ENCODE peak calls at places on chromosome 16, in ten cellular contexts. D is Kasumi-1, Z is heart left ventricle, R is pancreas, I is NCI-H1930, J is GM20000, Q is GOT3, P is NCI-H524, U is heart right ventricle, X is T-helper 2 cell. S is an unnamed sample.

GRCh38 chr16:78773316-78773715 is 673.9 kb downstream of the WWOX start:
- DNase-seq in D (no peak), Z (no peak), R (no peak), I (no peak), J (no peak), Q (no peak), P (no peak), U (no peak), X (no peak), S (no peak)

GRCh38 chr16:55622930-55623561 is 32.7 kb upstream of the SLC6A2 start:
- DNase-seq in D (no peak), Z (no peak), R (no peak), I (no peak), J (no peak), Q (no peak), P (peak), U (no peak), X (no peak), S (no peak)

GRCh38 chr16:51289336-51289735 is 138.3 kb upstream of the SALL1 start:
- DNase-seq in D (no peak), Z (no peak), R (no peak), I (no peak), J (no peak), Q (no peak), P (no peak), U (no peak), X (no peak), S (no peak)

GRCh38 chr16:66516808-66517585 is 32.9 kb downstream of the TK2 start:
- DNase-seq in D (peak), Z (peak), R (peak), I (no peak), J (peak), Q (peak), P (no peak), U (peak), X (peak), S (peak)

GRCh38 chr16:86726340-86726739 is 148.0 kb downstream of the FOXL1 start:
- DNase-seq in D (no peak), Z (no peak), R (no peak), I (no peak), J (no peak), Q (no peak), P (no peak), U (no peak), X (no peak), S (no peak)

GRCh38 chr16:54934536-54935410 is 4.1 kb downstream of the IRX5 start:
- DNase-seq in D (no peak), Z (peak), R (no peak), I (no peak), J (peak), Q (no peak), P (peak), U (no peak), X (no peak), S (no peak)

GRCh38 chr16:52545544-52546262 is 1.2 kb downstream of the TOX3 start:
- DNase-seq in D (no peak), Z (no peak), R (peak), I (no peak), J (no peak), Q (no peak), P (no peak), U (peak), X (no peak), S (no peak)

GRCh38 chr16:80591071-80591935 is 50.5 kb downstream of the DYNLRB2 start:
- DNase-seq in D (peak), Z (no peak), R (no peak), I (no peak), J (no peak), Q (no peak), P (peak), U (no peak), X (peak), S (peak)

GRCh38 chr16:20107086-20107485 is 33.4 kb upstream of the GPR139 start:
- DNase-seq in D (no peak), Z (no peak), R (no peak), I (no peak), J (no peak), Q (no peak), P (no peak), U (no peak), X (no peak), S (no peak)

GRCh38 chr16:66150691-66151090 is 215.8 kb upstream of the CDH5 start:
- DNase-seq in D (peak), Z (no peak), R (no peak), I (no peak), J (no peak), Q (no peak), P (no peak), U (no peak), X (no peak), S (peak)

GRCh38 chr16:77816293-77816692 is 27.9 kb downstream of the VAT1L start:
- DNase-seq in D (no peak), Z (no peak), R (no peak), I (no peak), J (no peak), Q (no peak), P (no peak), U (no peak), X (no peak), S (no peak)

GRCh38 chr16:67845291-67846062 is 1.3 kb upstream of the NUTF2 start:
- DNase-seq in D (no peak), Z (no peak), R (no peak), I (no peak), J (peak), Q (no peak), P (no peak), U (no peak), X (no peak), S (peak)

GRCh38 chr16:10906914-10907756 is 30.1 kb downstream of the CIITA start:
- DNase-seq in D (no peak), Z (peak), R (no peak), I (no peak), J (no peak), Q (no peak), P (no peak), U (peak), X (no peak), S (no peak)

S was measured in GM12865.